ENCODE peak calls at places on chromosome 17, in five cellular contexts. A, J, H, P and X are unnamed samples.

GRCh38 chr17:69655902-69656301 is 241.4 kb downstream of the MAP2K6 start:
- DNase-seq in A (no peak), J (no peak), H (no peak), P (no peak), X (no peak)

GRCh38 chr17:42760652-42761581 is at the start of gene RAMP2:
- DNase-seq in A (peak; percentile 42), J (peak; percentile 83), H (no peak), P (no peak), X (no peak)

GRCh38 chr17:81832608-81833159 is 407 bp downstream of the MCRIP1 start:
- DNase-seq in A (no peak), J (no peak), H (peak; percentile 61), P (peak; percentile 77), X (peak; percentile 8)

GRCh38 chr17:57092779-57093178 is 7.7 kb downstream of the AKAP1 start:
- DNase-seq in A (no peak), J (no peak), H (no peak), P (no peak), X (no peak)

GRCh38 chr17:75785770-75786538 is 1.3 kb downstream of the UNK start:
- DNase-seq in A (no peak), J (no peak), H (peak; percentile 39), P (no peak), X (no peak)

GRCh38 chr17:6589266-6589946 is 33.1 kb upstream of the PITPNM3 start:
- DNase-seq in A (no peak), J (no peak), H (no peak), P (no peak), X (no peak)

GRCh38 chr17:72710834-72711233 is 381.7 kb downstream of the SLC39A11 start:
- DNase-seq in A (no peak), J (no peak), H (no peak), P (no peak), X (no peak)

GRCh38 chr17:40563371-40564052 is 1.8 kb downstream of the CCR7 start:
- DNase-seq in A (no peak), J (no peak), H (no peak), P (no peak), X (peak; percentile 48)

GRCh38 chr17:57911834-57912673 is 43.2 kb downstream of the CUEDC1 start:
- DNase-seq in A (peak; percentile 96), J (peak; percentile 84), H (peak; percentile 84), P (peak; percentile 93), X (no peak)

GRCh38 chr17:2610195-2610594 is 16.7 kb downstream of the PAFAH1B1 start:
- DNase-seq in A (no peak), J (no peak), H (no peak), P (no peak), X (no peak)

GRCh38 chr17:68501074-68501473 is 11.2 kb upstream of the PRKAR1A start:
- DNase-seq in A (no peak), J (no peak), H (no peak), P (no peak), X (no peak)

GRCh38 chr17:39306509-39307212 is 80.9 kb upstream of the STAC2 start:
- DNase-seq in A (no peak), J (no peak), H (no peak), P (no peak), X (no peak)

GRCh38 chr17:12085076-12085949 is 64.6 kb downstream of the MAP2K4 start:
- DNase-seq in A (no peak), J (no peak), H (no peak), P (no peak), X (no peak)
- TF ChIP-seq CTCF in A (no peak), J (no peak), H (no peak), P (no peak), X (no peak)

DNA sequence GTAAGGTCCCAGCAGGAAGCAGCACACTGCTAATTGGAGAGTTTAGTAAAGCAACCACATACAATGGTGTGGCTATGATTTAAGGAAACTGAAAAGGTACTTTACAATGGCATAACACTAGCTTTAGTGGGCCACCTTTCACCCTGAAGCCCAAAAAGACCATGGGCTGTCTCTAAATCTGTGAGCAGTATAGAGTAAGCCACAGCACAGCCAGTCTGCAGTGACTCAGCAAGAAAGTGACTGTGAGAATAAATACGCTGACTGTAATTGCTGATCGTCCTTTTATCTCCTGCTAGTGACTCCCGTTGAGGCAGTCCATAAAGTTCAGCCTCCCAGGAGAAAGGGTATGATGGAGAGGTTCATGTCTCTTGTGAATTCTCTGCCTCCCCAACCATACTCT is 679.8 kb upstream of the KIF2B start:
- DNase-seq in A (no peak), J (no peak), H (no peak), P (no peak), X (no peak)
- H3K27ac ChIP-seq in A (no peak overlapping the region), J (no peak overlapping the region), H (no peak overlapping the region), P (no peak overlapping the region), X (no peak overlapping the region)

GRCh38 chr17:45973099-45973838 is 25.8 kb upstream of the STH start:
- DNase-seq in A (peak; percentile 18), J (no peak), H (no peak), P (no peak), X (no peak)
- TF ChIP-seq CTCF in A (no peak), J (no peak), H (no peak), P (no peak), X (no peak)

GRCh38 chr17:50318551-50319310 is 27.2 kb upstream of the XYLT2 start:
- DNase-seq in A (no peak), J (no peak), H (no peak), P (no peak), X (no peak)
- H3K27ac ChIP-seq in A (no peak overlapping the region), J (no peak overlapping the region), H (no peak overlapping the region), P (no peak overlapping the region), X (no peak overlapping the region)

GRCh38 chr17:28548417-28549130 is 3.9 kb downstream of the UNC119 start:
- DNase-seq in A (no peak), J (no peak), H (no peak), P (peak; percentile 14), X (no peak)
- TF ChIP-seq CTCF in A (no peak), J (no peak), H (no peak), P (no peak), X (peak; percentile 14)

DNA sequence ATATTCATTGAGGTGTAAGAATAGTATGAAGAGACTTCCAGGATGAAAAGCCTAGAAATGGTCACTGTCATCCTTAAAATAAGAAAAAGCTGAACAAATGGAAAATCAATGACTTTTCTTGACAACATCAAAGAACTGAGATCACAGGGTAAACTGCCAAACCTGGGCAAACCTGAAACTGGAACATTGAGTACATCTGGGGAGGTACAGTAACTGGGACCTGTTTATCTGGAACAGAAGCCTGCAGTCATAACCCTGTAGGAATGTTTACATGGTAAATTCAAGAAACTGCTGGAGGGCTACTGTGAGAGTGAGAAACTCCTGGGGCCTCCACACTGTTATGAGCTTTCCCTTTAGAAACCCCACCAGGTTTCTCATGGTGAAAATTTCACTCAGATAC is 130.1 kb upstream of the PIRT start:
- DNase-seq in A (no peak), J (no peak), H (no peak), P (no peak), X (no peak)
- H3K27ac ChIP-seq in A (no peak overlapping the region), J (no peak overlapping the region), H (no peak overlapping the region), P (no peak overlapping the region), X (no peak overlapping the region)

GRCh38 chr17:77010667-77011066 is 130.1 kb upstream of the SEC14L1 start:
- DNase-seq in A (no peak), J (no peak), H (no peak), P (no peak), X (no peak)

GRCh38 chr17:77009877-77010276 is 130.9 kb upstream of the SEC14L1 start:
- DNase-seq in A (no peak), J (no peak), H (no peak), P (no peak), X (no peak)

DNA sequence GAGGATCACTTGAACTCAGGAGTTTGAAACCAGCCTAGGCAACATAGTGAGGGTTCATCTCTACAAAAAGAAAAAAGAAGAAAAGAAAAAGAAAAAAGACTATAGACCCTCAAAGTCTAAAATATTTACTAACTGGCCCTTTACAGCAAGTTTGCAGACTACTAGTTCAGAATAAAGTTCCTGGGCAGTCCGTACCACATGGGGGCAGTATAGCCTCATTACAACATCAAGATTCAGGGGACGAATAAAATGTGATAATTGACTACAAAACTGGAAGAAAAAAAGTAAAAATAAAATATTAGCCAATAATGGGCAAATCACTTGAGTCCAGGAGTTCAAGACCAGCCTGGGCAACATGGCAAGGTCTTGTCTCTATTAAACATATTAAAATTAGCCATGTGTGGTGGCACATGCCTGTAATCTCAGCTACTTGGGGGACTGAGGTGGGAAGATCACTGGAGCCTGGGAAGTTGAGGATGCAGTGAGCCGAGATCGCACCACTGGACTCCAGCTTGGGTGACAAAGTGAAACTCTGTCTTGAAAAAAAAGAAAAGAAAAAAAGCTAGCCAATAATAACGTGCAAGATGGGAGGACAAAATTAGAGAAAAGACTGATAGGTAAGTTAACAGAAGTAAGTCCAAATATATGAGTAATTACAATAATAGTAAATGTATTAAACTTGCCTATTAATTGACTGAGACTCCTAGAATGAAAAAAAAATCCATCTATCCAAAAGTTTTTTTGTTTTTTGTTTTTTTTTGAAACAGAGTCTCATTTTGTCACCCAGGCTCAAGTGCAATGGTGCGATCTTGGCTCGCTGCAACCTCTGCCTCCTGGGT is 129.4 kb upstream of the SEC14L1 start:
- DNase-seq in A (no peak), J (no peak), H (peak; percentile 74), P (no peak), X (peak; percentile 32)
- TF ChIP-seq CTCF in A (peak; percentile 12), J (peak; percentile 55), H (no peak), P (peak; percentile 40), X (peak; percentile 67)

GRCh38 chr17:9811537-9811936 is 10.3 kb downstream of the GSG1L2 start:
- DNase-seq in A (peak; percentile 19), J (no peak), H (no peak), P (no peak), X (no peak)
- H3K27ac ChIP-seq in A (no peak overlapping the region), J (no peak overlapping the region), H (no peak overlapping the region), P (no peak overlapping the region), X (no peak overlapping the region)

GRCh38 chr17:8254881-8255280 is 5.8 kb downstream of the PFAS start:
- DNase-seq in A (no peak), J (no peak), H (no peak), P (no peak), X (no peak)

GRCh38 chr17:8255499-8255898 is 6.4 kb downstream of the PFAS start:
- DNase-seq in A (no peak), J (no peak), H (no peak), P (no peak), X (no peak)

GRCh38 chr17:8256291-8256690 is 7.2 kb downstream of the PFAS start:
- DNase-seq in A (no peak), J (no peak), H (no peak), P (no peak), X (no peak)

GRCh38 chr17:8256691-8257090 is 7.6 kb downstream of the PFAS start:
- DNase-seq in A (no peak), J (no peak), H (no peak), P (no peak), X (no peak)

DNA sequence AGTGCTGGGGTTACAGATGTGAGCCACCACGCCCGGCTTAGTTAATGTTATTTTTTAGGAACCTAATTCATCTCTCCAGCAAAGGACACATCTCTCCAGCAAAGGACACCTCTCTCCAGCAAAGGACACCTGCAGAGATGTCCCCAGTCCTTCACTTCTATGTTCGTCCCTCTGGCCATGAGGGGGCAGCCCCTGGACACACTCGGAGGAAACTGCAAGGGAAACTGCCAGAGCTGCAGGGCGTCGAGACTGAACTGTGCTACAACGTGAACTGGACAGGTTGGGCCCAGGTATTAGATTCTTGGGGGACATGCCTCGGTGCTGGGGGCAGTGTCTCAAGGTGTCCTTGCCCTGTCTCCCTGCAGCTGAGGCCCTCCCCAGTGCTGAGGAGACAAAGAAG is 4.7 kb downstream of the PFAS start:
- DNase-seq in A (peak; percentile 29), J (no peak), H (no peak), P (no peak), X (no peak)
- TF ChIP-seq CTCF in A (peak; percentile 11), J (no peak), H (no peak), P (no peak), X (no peak)

GRCh38 chr17:1391577-1391976 is 8.4 kb downstream of the YWHAE start:
- DNase-seq in A (no peak), J (no peak), H (no peak), P (no peak), X (no peak)
- H3K27ac ChIP-seq in A (peak overlapping the region; percentile 16), J (no peak overlapping the region), H (no peak overlapping the region), P (peak overlapping the region; percentile 59), X (no peak overlapping the region)